ENCODE peak calls at places on chromosomes 2 and 18, in nine cellular contexts. P, Z, J, T, G, F, C, B and S are unnamed samples.

GRCh38 chr2:158667567-158667966 is 127.5 kb upstream of the DAPL1 start:
- DNase-seq in P (no peak), Z (peak; percentile 75), F (peak; percentile 47), B (no peak), C (no peak), G (no peak), T (no peak), J (no peak), S (no peak)

GRCh38 chr2:127649100-127649611 is 3.2 kb downstream of the GPR17 start:
- DNase-seq in P (no peak), J (no peak), F (no peak), T (no peak), G (no peak), Z (peak; percentile 43), B (no peak), C (no peak), S (no peak)

GRCh38 chr18:54388203-54389142 is 30.8 kb downstream of the C18orf54 start:
- DNase-seq in F (peak; percentile 91), J (peak; percentile 84), G (peak; percentile 16), C (no peak), T (peak; percentile 68), B (peak; percentile 40), P (no peak), Z (peak; percentile 89), S (no peak)

GRCh38 chr2:152497481-152498052 is 162.6 kb downstream of the FMNL2 start:
- DNase-seq in T (no peak), F (peak; percentile 85), Z (peak; percentile 94), J (no peak), G (no peak), P (no peak), B (peak; percentile 34), C (no peak), S (no peak)

GRCh38 chr2:226578879-226579278 is 220.7 kb downstream of the IRS1 start:
- DNase-seq in B (no peak), F (peak; percentile 96), Z (peak; percentile 72), P (no peak), C (no peak), T (no peak), G (no peak), J (no peak), S (no peak)

GRCh38 chr2:105754011-105754410 is 9.3 kb downstream of the NCK2 start:
- DNase-seq in T (peak; percentile 82), C (no peak), J (no peak), B (no peak), P (peak; percentile 52), G (peak; percentile 40), F (no peak), Z (no peak), S (no peak)

GRCh38 chr2:235613671-235614070 is 119.8 kb downstream of the AGAP1 start:
- DNase-seq in G (no peak), J (no peak), B (no peak), F (no peak), C (peak; percentile 86), Z (no peak), T (no peak), P (no peak), S (no peak)

GRCh38 chr18:56702946-56703345 is 51.8 kb downstream of the WDR7 start:
- DNase-seq in C (peak; percentile 63), G (peak; percentile 18), F (peak; percentile 57), Z (peak; percentile 31), B (peak; percentile 28), T (peak; percentile 39), P (no peak), J (peak; percentile 24), S (peak; percentile 39)

GRCh38 chr2:229401126-229401865 is 130.2 kb upstream of the PID1 start:
- DNase-seq in T (no peak), G (no peak), F (no peak), B (no peak), C (no peak), J (no peak), P (no peak), Z (no peak), S (no peak)

GRCh38 chr2:127638361-127639110 is 7.4 kb upstream of the GPR17 start:
- DNase-seq in T (no peak), Z (no peak), J (no peak), P (no peak), B (no peak), F (no peak), C (no peak), G (no peak), S (no peak)

GRCh38 chr2:98148968-98149697 is 62.2 kb downstream of the VWA3B start:
- DNase-seq in T (peak; percentile 32), P (no peak), C (no peak), G (no peak), J (peak; percentile 50), F (peak; percentile 16), B (no peak), Z (peak; percentile 84), S (no peak)

GRCh38 chr18:55875330-55875933 is 287.4 kb upstream of the TCF4 start:
- DNase-seq in B (no peak), Z (no peak), G (no peak), T (no peak), C (no peak), F (no peak), J (no peak), P (no peak), S (no peak)

GRCh38 chr18:79393626-79394401 is 1.9 kb upstream of the NFATC1 start:
- DNase-seq in T (peak; percentile 66), F (peak; percentile 68), G (no peak), P (peak; percentile 44), Z (peak; percentile 86), B (peak; percentile 73), C (no peak), J (peak; percentile 94), S (peak; percentile 86)

GRCh38 chr2:197890160-197890559 is 85.8 kb downstream of the PLCL1 start:
- DNase-seq in P (no peak), B (no peak), Z (no peak), C (no peak), F (no peak), G (no peak), J (no peak), T (no peak), S (no peak)

GRCh38 chr2:2294183-2294675 is 36.8 kb downstream of the MYT1L start:
- DNase-seq in F (no peak), T (no peak), B (no peak), Z (no peak), P (no peak), C (no peak), J (no peak), G (no peak), S (no peak)

GRCh38 chr2:119699016-119699606 is 20.1 kb downstream of the TMEM177 start:
- DNase-seq in F (no peak), C (no peak), Z (no peak), G (no peak), B (no peak), T (no peak), J (no peak), P (no peak), S (no peak)

GRCh38 chr2:236795861-236796219 is 226.2 kb downstream of the ACKR3 start:
- DNase-seq in B (no peak), F (no peak), P (no peak), Z (no peak), J (no peak), T (no peak), G (no peak), C (no peak), S (no peak)

GRCh38 chr2:106358081-106358480 is 110.1 kb downstream of the RGPD3 start:
- DNase-seq in P (no peak), J (no peak), T (peak; percentile 3), G (no peak), B (no peak), Z (no peak), F (no peak), C (no peak), S (no peak)

GRCh38 chr2:105801961-105802360 is 57.2 kb downstream of the NCK2 start:
- DNase-seq in T (no peak), Z (no peak), B (no peak), G (no peak), F (no peak), P (no peak), C (no peak), J (no peak), S (no peak)